ENCODE peak calls at places on chromosome 21, in four cellular contexts. Z is CD8-positive, alpha-beta memory T cell; E is WERI-Rb-1; H is pancreas. I is an unnamed sample.

GRCh38 chr21:19507682-19508260 is 1104.2 kb upstream of the TMPRSS15 start:
- DNase-seq in Z (no peak), H (no peak), E (no peak), I (peak; percentile 10)

GRCh38 chr21:43829575-43830119 is 35.4 kb upstream of the AGPAT3 start:
- DNase-seq in H (no peak), E (no peak), Z (no peak), I (no peak)

GRCh38 chr21:34844033-34844923 is 175.5 kb downstream of the CLIC6 start:
- DNase-seq in Z (no peak), E (no peak), H (peak; percentile 46), I (no peak)

GRCh38 chr21:17726047-17726446 is 93.1 kb downstream of the C21orf91 start:
- DNase-seq in H (no peak), E (peak; percentile 20), Z (no peak), I (no peak)

GRCh38 chr21:34807881-34808568 is 139.2 kb downstream of the CLIC6 start:
- DNase-seq in H (no peak), Z (peak; percentile 48), E (no peak), I (peak; percentile 34)

GRCh38 chr21:46054447-46054846 is 43.5 kb upstream of the COL6A2 start:
- DNase-seq in E (no peak), Z (no peak), H (no peak), I (peak; percentile 45)

GRCh38 chr21:17667256-17667655 is 54.6 kb upstream of the BTG3 start:
- DNase-seq in E (peak; percentile 15), Z (no peak), H (no peak), I (no peak)

GRCh38 chr21:45320991-45321656 is 33.4 kb upstream of the POFUT2 start:
- DNase-seq in H (no peak), E (peak; percentile 6), Z (no peak), I (no peak)

GRCh38 chr21:37462087-37462861 is 95.7 kb downstream of the DYRK1A start:
- DNase-seq in H (no peak), E (no peak), Z (no peak), I (no peak)

GRCh38 chr21:28496517-28496916 is 496.2 kb downstream of the LTN1 start:
- DNase-seq in E (no peak), Z (no peak), H (no peak), I (no peak)

GRCh38 chr21:29332461-29333354 is 34.0 kb downstream of the BACH1 start:
- DNase-seq in H (no peak), Z (no peak), E (no peak), I (no peak)

GRCh38 chr21:44326716-44327602 is 12.2 kb downstream of the CFAP410 start:
- DNase-seq in Z (no peak), E (no peak), H (no peak), I (no peak)

GRCh38 chr21:17911628-17912027 is 92.5 kb upstream of the C21orf91 start:
- DNase-seq in E (no peak), H (no peak), Z (no peak), I (no peak)

GRCh38 chr21:22297575-22297974 is 1299.4 kb downstream of the NCAM2 start:
- DNase-seq in E (no peak), Z (no peak), H (no peak), I (no peak)

GRCh38 chr21:36323032-36323431 is 3.0 kb downstream of the MORC3 start:
- DNase-seq in E (no peak), Z (no peak), H (no peak), I (no peak)

GRCh38 chr21:16563795-16564194 is 834.0 kb downstream of the USP25 start:
- DNase-seq in E (no peak), H (peak; percentile 26), Z (no peak), I (no peak)

GRCh38 chr21:32940079-32941014 is 85.4 kb upstream of the OLIG2 start:
- DNase-seq in E (peak; percentile 61), H (peak; percentile 24), Z (peak; percentile 3), I (peak; percentile 34)

GRCh38 chr21:17730782-17731181 is 88.4 kb downstream of the C21orf91 start:
- DNase-seq in Z (no peak), H (no peak), E (no peak), I (no peak)

GRCh38 chr21:26127918-26128317 is 42.7 kb downstream of the APP start:
- DNase-seq in E (no peak), Z (no peak), H (no peak), I (no peak)

GRCh38 chr21:27423073-27423472 is 456.2 kb upstream of the ADAMTS5 start:
- DNase-seq in Z (no peak), E (no peak), H (no peak), I (no peak)

GRCh38 chr21:36722370-36723368 is 23.8 kb downstream of the SIM2 start:
- DNase-seq in E (no peak), H (no peak), Z (no peak), I (no peak)

GRCh38 chr21:25895565-25896205 is 160.9 kb downstream of the GABPA start:
- DNase-seq in Z (no peak), E (peak; percentile 53), H (no peak), I (no peak)

GRCh38 chr21:44012474-44013379 is 618 bp downstream of the TRAPPC10 start:
- DNase-seq in Z (peak; percentile 80), E (peak; percentile 82), H (peak; percentile 59), I (peak; percentile 89)

GRCh38 chr21:34085129-34085528 is 11.8 kb downstream of the MRPS6 start:
- DNase-seq in Z (no peak), H (no peak), E (no peak), I (no peak)

DNA sequence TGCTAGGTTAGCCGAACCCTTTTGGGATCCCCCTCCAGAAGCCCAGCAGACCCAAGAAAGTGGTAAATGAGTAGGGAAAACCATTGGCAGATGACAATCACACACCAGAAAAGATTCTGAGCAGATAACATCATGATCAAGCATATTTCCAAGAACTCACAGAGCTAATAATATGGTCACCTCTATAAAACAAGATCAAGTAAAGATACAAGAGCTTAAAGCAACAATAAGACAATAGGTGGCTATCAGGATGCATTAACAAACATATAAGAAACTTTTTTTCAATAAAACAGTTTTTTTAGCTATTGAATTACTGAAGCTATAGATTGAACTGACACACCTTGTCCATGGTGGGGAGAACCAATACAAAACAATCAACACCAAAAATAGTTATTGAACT is 29.0 kb downstream of the UBASH3A start:
- DNase-seq in E (no peak), H (no peak), Z (no peak), I (no peak)
- H3K27me3 ChIP-seq in E (peaks cover 6% of the 10 kb centered on the region), H (no peaks in the 10 kb centered on the region), Z (no peaks in the 10 kb centered on the region), I (no peaks in the 10 kb centered on the region)

GRCh38 chr21:15204140-15204774 is 139.5 kb upstream of the NRIP1 start:
- DNase-seq in Z (no peak), E (no peak), H (no peak), I (no peak)
- H3K27ac ChIP-seq in Z (no peak overlapping the region), E (no peak overlapping the region), H (no peak overlapping the region), I (no peak overlapping the region)

DNA sequence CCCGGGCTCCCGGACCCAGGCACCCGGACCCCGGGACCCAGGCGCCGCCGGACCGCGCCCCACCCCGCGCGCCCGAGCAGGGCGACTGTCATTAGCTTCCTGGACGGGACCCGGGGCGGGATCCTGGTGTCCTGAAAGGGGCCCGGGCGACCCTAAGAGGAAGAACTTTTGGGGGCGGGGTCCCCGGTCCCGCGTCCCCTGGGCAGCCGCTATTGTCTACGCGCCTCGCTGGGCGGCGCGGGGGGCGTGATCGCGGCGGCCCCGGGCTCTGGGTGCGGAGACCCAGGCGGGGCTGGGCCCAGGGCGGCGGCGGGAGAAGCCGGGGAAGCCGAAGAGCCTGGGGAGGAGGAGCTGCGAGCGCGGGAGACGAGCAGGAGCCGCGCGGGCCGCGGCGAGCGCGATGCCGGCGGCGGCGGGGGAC is 465 bp downstream of the HUNK start:
- DNase-seq in E (peak; percentile 49), H (peak; percentile 33), Z (no peak), I (no peak)
- H3K27me3 ChIP-seq in E (no peaks in the 10 kb centered on the region), H (no peaks in the 10 kb centered on the region), Z (peaks cover 10% of the 10 kb centered on the region), I (peaks cover 14% of the 10 kb centered on the region)

DNA sequence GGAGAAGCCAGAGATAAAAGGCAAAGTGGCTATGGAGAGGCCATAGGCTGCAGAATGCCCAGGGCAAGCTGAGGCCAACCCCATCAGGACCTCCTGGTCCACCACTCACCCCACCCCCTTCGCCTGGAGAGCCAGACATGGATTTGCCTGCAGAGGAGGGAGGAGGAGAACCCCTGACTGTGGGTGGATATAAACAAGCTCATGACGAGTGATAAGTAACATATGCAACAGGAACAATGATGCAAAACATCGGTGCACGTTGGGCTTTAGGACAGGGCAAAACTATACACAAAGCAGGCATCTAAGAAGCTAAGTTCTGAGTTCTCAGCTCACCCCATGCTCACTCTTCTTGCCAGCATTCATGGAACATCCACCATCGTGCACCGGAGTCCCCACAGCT is 150.3 kb downstream of the ETS2 start:
- DNase-seq in Z (no peak), E (no peak), H (no peak), I (no peak)
- H3K27ac ChIP-seq in Z (no peak overlapping the region), E (peak overlapping the region; percentile 83), H (no peak overlapping the region), I (no peak overlapping the region)

GRCh38 chr21:42749226-42749625 is 95.8 kb downstream of the PDE9A start:
- DNase-seq in Z (no peak), E (no peak), H (no peak), I (no peak)
- H3K27me3 ChIP-seq in Z (no peaks in the 10 kb centered on the region), E (no peaks in the 10 kb centered on the region), H (no peaks in the 10 kb centered on the region), I (no peaks in the 10 kb centered on the region)

DNA sequence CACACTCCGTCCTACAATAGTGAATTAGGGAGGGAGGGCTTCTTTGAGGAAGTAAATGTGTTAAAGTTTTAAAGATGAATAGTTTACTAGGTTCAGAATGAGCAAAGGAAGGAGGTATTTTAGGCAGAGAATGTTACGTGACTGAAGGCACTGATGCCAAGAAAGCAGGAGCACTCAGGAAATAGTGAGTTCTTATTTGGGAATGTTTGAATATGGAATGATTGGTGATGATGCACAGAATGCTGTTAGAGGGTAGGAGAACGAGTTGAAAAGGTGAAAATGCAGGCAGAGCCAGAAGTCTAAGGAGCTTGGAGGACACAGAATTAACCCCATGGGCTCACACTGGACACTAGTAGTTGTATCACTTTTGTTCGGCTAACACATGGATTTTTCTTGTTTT is 108.0 kb downstream of the NRIP1 start:
- DNase-seq in E (no peak), H (no peak), Z (no peak), I (no peak)
- H3K27ac ChIP-seq in E (no peak overlapping the region), H (no peak overlapping the region), Z (no peak overlapping the region), I (no peak overlapping the region)

GRCh38 chr21:41727784-41728763 is 38.8 kb downstream of the RIPK4 start:
- DNase-seq in E (no peak), H (no peak), Z (no peak), I (no peak)

GRCh38 chr21:41726970-41727783 is 39.7 kb downstream of the RIPK4 start:
- DNase-seq in Z (no peak), E (no peak), H (no peak), I (no peak)

GRCh38 chr21:41730399-41730798 is 36.5 kb downstream of the RIPK4 start:
- DNase-seq in Z (no peak), E (no peak), H (no peak), I (no peak)

GRCh38 chr21:41726630-41726969 is 40.3 kb downstream of the RIPK4 start:
- DNase-seq in H (no peak), E (no peak), Z (no peak), I (no peak)

GRCh38 chr21:41729701-41730368 is 37.0 kb downstream of the RIPK4 start:
- DNase-seq in Z (no peak), H (no peak), E (no peak), I (no peak)
- H3K27me3 ChIP-seq in Z (peaks cover 4% of the 10 kb centered on the region), H (no peaks in the 10 kb centered on the region), E (peaks cover 7% of the 10 kb centered on the region), I (no peaks in the 10 kb centered on the region)